ENCODE peak calls at places on chromosome 12, in five cellular contexts. H, Z, K, L and X are unnamed samples.

GRCh38 chr12:8065991-8066594 is at the start of gene C3AR1:
- DNase-seq in L (no peak), Z (peak), H (no peak), K (peak), X (peak)

GRCh38 chr12:112112423-112113132 is 4.0 kb upstream of the NAA25 start:
- DNase-seq in H (no peak), K (no peak), Z (peak), L (no peak), X (no peak)

GRCh38 chr12:71967176-71967575 is 28.5 kb downstream of the TPH2 start:
- DNase-seq in L (no peak), Z (no peak), H (no peak), K (no peak), X (no peak)

GRCh38 chr12:10722502-10722904 is 620 bp downstream of the YBX3 start:
- DNase-seq in Z (peak), K (no peak), H (peak), L (peak), X (no peak)

GRCh38 chr12:45051490-45052105 is 699 bp upstream of the DBX2 start:
- DNase-seq in Z (no peak), L (no peak), K (no peak), H (peak), X (no peak)

GRCh38 chr12:77377622-77378021 is 312.3 kb upstream of the E2F7 start:
- DNase-seq in Z (no peak), K (no peak), H (no peak), L (no peak), X (no peak)

GRCh38 chr12:79055926-79056674 is 191.5 kb downstream of the SYT1 start:
- DNase-seq in Z (no peak), H (no peak), K (no peak), L (no peak), X (no peak)

GRCh38 chr12:53195516-53196420 is 11.3 kb downstream of the ITGB7 start:
- DNase-seq in H (no peak), Z (peak), K (no peak), L (no peak), X (no peak)

GRCh38 chr12:16189849-16190248 is 87.6 kb downstream of the SLC15A5 start:
- DNase-seq in H (peak), K (no peak), L (no peak), Z (no peak), X (no peak)

GRCh38 chr12:109923481-109924245 is 23.6 kb downstream of the TCHP start:
- DNase-seq in K (no peak), L (no peak), H (no peak), Z (no peak), X (no peak)

GRCh38 chr12:6264402-6265037 is 46.0 kb upstream of the PLEKHG6 start:
- DNase-seq in Z (peak), K (no peak), L (no peak), H (no peak), X (no peak)

GRCh38 chr12:131095826-131096680 is 142.3 kb downstream of the ADGRD1 start:
- DNase-seq in Z (peak), K (no peak), H (no peak), L (no peak), X (no peak)